ENCODE peak calls at places on chromosomes 13 and 19, in four cellular contexts. P is breast epithelium; X is neural progenitor cell; F is activated CD4-positive, alpha-beta T cell treated with anti-CD3 and anti-CD28 coated beads, Interleukin-2, amount 50 U/mL, for 4 hours. U is an unnamed sample.

GRCh38 chr13:105513448-105513847 is 1022.0 kb downstream of the EFNB2 start:
- DNase-seq in P (no peak), X (peak), F (no peak), U (no peak)

GRCh38 chr19:715347-715746 is 6.6 kb downstream of the PALM start:
- DNase-seq in P (no peak), X (no peak), F (no peak), U (no peak)

GRCh38 chr13:41065098-41065497 is 3.8 kb downstream of the WBP4 start:
- DNase-seq in P (no peak), X (no peak), F (no peak), U (no peak)

GRCh38 chr19:6861683-6862286 is 25.6 kb upstream of the ADGRE1 start:
- DNase-seq in P (no peak), X (no peak), F (no peak), U (no peak)

GRCh38 chr13:28865312-28865711 is 45.2 kb downstream of the MTUS2 start:
- DNase-seq in P (no peak), X (no peak), F (no peak), U (no peak)

GRCh38 chr13:113176292-113176691 is 17.8 kb downstream of the PROZ start:
- DNase-seq in P (no peak), X (no peak), F (peak), U (no peak)

GRCh38 chr13:68745517-68745916 is 1362.1 kb upstream of the ATXN8OS start:
- DNase-seq in P (no peak), X (no peak), F (no peak), U (no peak)

GRCh38 chr13:110262082-110262436 is 44.9 kb downstream of the COL4A1 start:
- DNase-seq in P (no peak), X (no peak), F (no peak), U (no peak)